ENCODE peak calls at places on chromosomes 16 and 17, in nine cellular contexts. A is NCI-H1048; U is fibroblast of the aortic adventitia; C is anterior cingulate cortex; X is HTR-8/SVneo; R is tibial artery; Q is NCI-H1092 treated with DMSO at 0.1 percent for 48 hours; V is GM23248; B is CD8-positive, alpha-beta memory T cell. G is an unnamed sample.

GRCh38 chr16:31711344-31711845 is 162.2 kb upstream of the ZNF267 start:
- DNase-seq in R (no peak), U (no peak), B (no peak), X (no peak), C (no peak), A (no peak), Q (no peak), V (no peak), G (no peak)

GRCh38 chr17:66364508-66365203 is 62.2 kb downstream of the PRKCA start:
- DNase-seq in R (no peak), V (no peak), B (no peak), C (no peak), X (no peak), U (no peak), Q (no peak), A (no peak), G (no peak)

GRCh38 chr16:54847609-54848008 is 83.1 kb upstream of the IRX5 start:
- DNase-seq in U (no peak), Q (no peak), R (no peak), A (no peak), C (no peak), B (no peak), V (no peak), X (no peak), G (no peak)

GRCh38 chr17:79306688-79307323 is 232.2 kb downstream of the ENGASE start:
- DNase-seq in Q (peak; percentile 48), R (no peak), X (no peak), C (no peak), U (peak; percentile 5), A (no peak), B (no peak), V (no peak), G (no peak)

GRCh38 chr17:42392664-42393415 is 4.6 kb upstream of the STAT3 start:
- DNase-seq in Q (no peak), U (no peak), R (no peak), A (no peak), V (no peak), C (no peak), X (no peak), B (no peak), G (no peak)

GRCh38 chr16:72689851-72690250 is 358.1 kb downstream of the ZFHX3 start:
- DNase-seq in X (no peak), A (no peak), U (peak; percentile 60), B (no peak), C (no peak), R (no peak), V (peak; percentile 13), Q (no peak), G (no peak)

GRCh38 chr17:55318081-55318480 is 53.3 kb downstream of the HLF start:
- DNase-seq in U (no peak), Q (no peak), C (no peak), B (no peak), R (no peak), X (no peak), A (no peak), V (no peak), G (no peak)

GRCh38 chr17:7816926-7817642 is 16.9 kb upstream of the KDM6B start:
- DNase-seq in X (no peak), U (no peak), A (no peak), R (no peak), C (no peak), Q (no peak), V (no peak), B (no peak), G (no peak)

GRCh38 chr16:565420-566330 is 1.1 kb upstream of the NHLRC4 start:
- DNase-seq in B (no peak), U (no peak), Q (no peak), C (no peak), A (no peak), V (no peak), R (no peak), X (peak; percentile 53), G (no peak)

GRCh38 chr16:84823484-84823883 is 3.7 kb downstream of the CRISPLD2 start:
- DNase-seq in V (peak; percentile 80), Q (no peak), U (peak; percentile 94), B (no peak), A (no peak), C (no peak), R (peak; percentile 78), X (no peak), G (no peak)

GRCh38 chr16:89446136-89446974 is 44.0 kb downstream of the ANKRD11 start:
- DNase-seq in Q (no peak), R (no peak), B (peak; percentile 22), U (no peak), X (no peak), C (no peak), A (no peak), V (no peak), G (no peak)

GRCh38 chr17:63082273-63082861 is 116.3 kb downstream of the TANC2 start:
- DNase-seq in R (no peak), V (peak; percentile 60), U (peak; percentile 82), X (peak; percentile 25), C (no peak), Q (no peak), B (no peak), A (no peak), G (no peak)

GRCh38 chr17:17366941-17367885 is 64.0 kb downstream of the NT5M start:
- DNase-seq in C (no peak), A (no peak), U (no peak), X (no peak), Q (no peak), V (no peak), R (no peak), B (no peak), G (no peak)

GRCh38 chr17:35596530-35597233 is 9.6 kb downstream of the AP2B1 start:
- DNase-seq in A (no peak), V (no peak), C (no peak), Q (no peak), X (no peak), U (no peak), R (no peak), B (no peak), G (peak; percentile 84)

GRCh38 chr16:74852500-74852875 is 77.9 kb upstream of the FA2H start:
- DNase-seq in C (no peak), R (no peak), A (no peak), U (no peak), B (no peak), V (no peak), X (no peak), Q (no peak), G (no peak)

GRCh38 chr17:69335018-69335417 is 8.1 kb upstream of the ABCA5 start:
- DNase-seq in X (no peak), C (no peak), R (no peak), V (peak; percentile 64), Q (no peak), A (no peak), B (no peak), U (peak; percentile 51), G (no peak)

GRCh38 chr16:54407596-54407995 is 121.0 kb upstream of the IRX3 start:
- DNase-seq in V (peak; percentile 78), C (no peak), U (peak; percentile 80), R (no peak), B (no peak), A (no peak), Q (no peak), X (no peak), G (no peak)

GRCh38 chr17:72386619-72387237 is 265.9 kb downstream of the SOX9 start:
- DNase-seq in U (no peak), R (no peak), C (no peak), B (no peak), X (no peak), V (no peak), Q (peak; percentile 82), A (no peak), G (no peak)

GRCh38 chr16:57283214-57283955 is 1.1 kb downstream of the PLLP start:
- DNase-seq in Q (no peak), V (no peak), X (no peak), C (no peak), U (no peak), A (no peak), B (no peak), R (no peak), G (no peak)

GRCh38 chr17:1232331-1232730 is 37.9 kb upstream of the BHLHA9 start:
- DNase-seq in A (no peak), Q (no peak), U (no peak), B (no peak), V (no peak), C (no peak), X (no peak), R (no peak), G (no peak)

GRCh38 chr16:73846292-73846849 is 450.2 kb upstream of the PSMD7 start:
- DNase-seq in Q (peak; percentile 24), X (no peak), R (peak; percentile 28), V (peak; percentile 1), A (no peak), C (no peak), B (no peak), U (no peak), G (no peak)

GRCh38 chr17:13865650-13866049 is 203.7 kb upstream of the COX10 start:
- DNase-seq in U (no peak), X (no peak), Q (no peak), A (no peak), B (peak; percentile 0), V (no peak), C (no peak), R (no peak), G (no peak)

GRCh38 chr17:61619953-61620352 is 28.9 kb upstream of the NACA2 start:
- DNase-seq in Q (no peak), R (no peak), A (no peak), U (no peak), V (no peak), C (no peak), X (no peak), B (no peak), G (no peak)

GRCh38 chr17:55421179-55421934 is at the start of gene MMD:
- DNase-seq in Q (peak; percentile 54), B (no peak), V (peak; percentile 33), A (no peak), U (no peak), X (no peak), R (no peak), C (peak; percentile 50), G (no peak)

G was measured in ecto neural progenitor cell.